ENCODE peak calls at places on chromosome 14, in five cellular contexts. O is dorsolateral prefrontal cortex, S is cardiac muscle cell, T is aorta, L is IMR-90. Q is an unnamed sample.

GRCh38 chr14:54317396-54317795 is 79.4 kb upstream of the CDKN3 start:
- DNase-seq in O (no peak), S (no peak), T (no peak), L (no peak), Q (no peak)

GRCh38 chr14:42665083-42665482 is 1058.4 kb downstream of the LRFN5 start:
- DNase-seq in O (no peak), S (no peak), T (no peak), L (no peak), Q (no peak)

GRCh38 chr14:96125536-96125935 is 79.1 kb upstream of the BDKRB2 start:
- DNase-seq in O (no peak), S (peak), T (no peak), L (no peak), Q (no peak)

GRCh38 chr14:37985826-37986470 is 221.8 kb upstream of the SSTR1 start:
- DNase-seq in O (no peak), S (peak), T (no peak), L (peak), Q (peak)

GRCh38 chr14:32593290-32593942 is 264.3 kb downstream of the AKAP6 start:
- DNase-seq in O (no peak), S (peak), T (no peak), L (peak), Q (no peak)

GRCh38 chr14:33617154-33617553 is 333.7 kb downstream of the EGLN3 start:
- DNase-seq in O (no peak), S (peak), T (no peak), L (peak), Q (no peak)

GRCh38 chr14:81192594-81192993 is 28.2 kb downstream of the GTF2A1 start:
- DNase-seq in O (no peak), S (no peak), T (no peak), L (no peak), Q (no peak)

GRCh38 chr14:94051115-94051514 is 25.0 kb downstream of the OTUB2 start:
- DNase-seq in O (peak), S (peak), T (no peak), L (peak), Q (no peak)

GRCh38 chr14:56555921-56556570 is 23.6 kb upstream of the TMEM260 start:
- DNase-seq in O (no peak), S (peak), T (no peak), L (peak), Q (no peak)

GRCh38 chr14:37903561-37904191 is 304.0 kb upstream of the SSTR1 start:
- DNase-seq in O (no peak), S (peak), T (no peak), L (peak), Q (peak)

GRCh38 chr14:20454359-20454644 is 310 bp downstream of the OSGEP start:
- DNase-seq in O (no peak), S (no peak), T (peak), L (peak), Q (no peak)

GRCh38 chr14:97785495-97785894 is 988.3 kb downstream of the VRK1 start:
- DNase-seq in O (no peak), S (no peak), T (no peak), L (no peak), Q (no peak)

GRCh38 chr14:49992901-49993335 is 100.0 kb downstream of the ARF6 start:
- DNase-seq in O (no peak), S (peak), T (no peak), L (peak), Q (no peak)

GRCh38 chr14:105077649-105077995 is 12.4 kb upstream of the GPR132 start:
- DNase-seq in O (no peak), S (no peak), T (no peak), L (no peak), Q (no peak)

GRCh38 chr14:105076296-105076804 is 11.1 kb upstream of the GPR132 start:
- DNase-seq in O (no peak), S (no peak), T (peak), L (no peak), Q (no peak)

GRCh38 chr14:105075364-105076295 is 10.4 kb upstream of the GPR132 start:
- DNase-seq in O (no peak), S (peak), T (peak), L (peak), Q (peak)

GRCh38 chr14:105078294-105078693 is 13.1 kb upstream of the GPR132 start:
- DNase-seq in O (no peak), S (no peak), T (no peak), L (no peak), Q (no peak)

GRCh38 chr14:105076805-105077648 is 11.8 kb upstream of the GPR132 start:
- DNase-seq in O (no peak), S (no peak), T (no peak), L (no peak), Q (no peak)
- H3K4me3 ChIP-seq in O (no peak), S (no peak), T (no peak), L (no peak), Q (no peak)

GRCh38 chr14:59217011-59217410 is 28.5 kb downstream of the DAAM1 start:
- DNase-seq in O (no peak), S (no peak), T (no peak), L (no peak), Q (no peak)
- H3K27ac ChIP-seq in O (no peak), S (no peak), T (peak), L (no peak), Q (no peak)

GRCh38 chr14:61953602-61954001 is 191.4 kb downstream of the SNAPC1 start:
- DNase-seq in O (no peak), S (no peak), T (no peak), L (peak), Q (no peak)

GRCh38 chr14:61959348-61959747 is 197.1 kb downstream of the SNAPC1 start:
- DNase-seq in O (no peak), S (no peak), T (no peak), L (no peak), Q (no peak)

DNA sequence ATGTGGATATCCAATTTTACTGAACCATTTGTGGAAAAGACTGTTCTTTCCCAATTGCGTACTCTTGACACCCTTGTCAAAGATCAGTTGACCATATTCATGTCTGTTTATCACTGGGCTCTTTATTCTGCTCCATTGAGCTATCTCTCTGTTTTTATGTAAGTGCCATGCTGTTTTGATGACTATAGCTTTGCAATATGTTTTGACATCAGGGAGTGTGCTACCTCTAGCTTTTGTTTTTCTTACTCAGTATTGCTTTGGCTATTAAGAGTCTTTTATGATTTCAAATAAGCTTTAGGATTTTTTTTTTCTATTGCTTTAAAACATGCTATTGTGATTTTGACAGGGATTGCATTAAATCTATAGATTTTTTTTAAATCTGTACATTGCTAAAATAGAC is 194.3 kb downstream of the SNAPC1 start:
- DNase-seq in O (no peak), S (no peak), T (no peak), L (no peak), Q (no peak)
- H3K4me3 ChIP-seq in O (no peak), S (no peak), T (no peak), L (no peak), Q (no peak)

GRCh38 chr14:77122555-77123125 is 19.0 kb downstream of the ZDHHC22 start:
- DNase-seq in O (no peak), S (no peak), T (no peak), L (no peak), Q (no peak)
- H3K27ac ChIP-seq in O (peak), S (no peak), T (no peak), L (no peak), Q (no peak)

DNA sequence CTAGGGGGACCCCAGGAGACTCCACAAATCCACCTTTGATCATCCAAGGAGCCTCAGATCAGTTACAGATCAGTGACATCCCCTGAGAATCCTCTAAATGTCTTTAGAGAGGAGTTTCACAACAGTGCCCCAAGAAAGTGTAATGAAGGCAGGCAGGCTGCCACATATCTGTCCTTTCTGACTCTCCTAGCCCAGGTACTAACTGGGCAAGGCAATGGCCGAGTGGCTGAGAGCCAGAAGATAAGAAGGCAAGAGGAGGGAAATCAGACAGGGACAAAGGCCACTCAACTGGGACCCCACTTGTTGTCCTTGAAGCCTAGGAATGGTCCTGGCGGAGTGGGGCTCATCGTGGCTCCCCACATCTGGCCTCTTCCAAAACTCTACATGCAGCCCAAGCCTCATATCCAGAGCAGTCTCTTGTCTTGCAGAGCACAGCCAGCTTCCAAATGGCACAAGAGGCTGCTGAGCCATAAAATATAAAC is 11.6 kb downstream of the ACTN1 start:
- DNase-seq in O (no peak), S (no peak), T (peak), L (no peak), Q (no peak)
- H3K4me3 ChIP-seq in O (no peak), S (no peak), T (no peak), L (no peak), Q (no peak)

DNA sequence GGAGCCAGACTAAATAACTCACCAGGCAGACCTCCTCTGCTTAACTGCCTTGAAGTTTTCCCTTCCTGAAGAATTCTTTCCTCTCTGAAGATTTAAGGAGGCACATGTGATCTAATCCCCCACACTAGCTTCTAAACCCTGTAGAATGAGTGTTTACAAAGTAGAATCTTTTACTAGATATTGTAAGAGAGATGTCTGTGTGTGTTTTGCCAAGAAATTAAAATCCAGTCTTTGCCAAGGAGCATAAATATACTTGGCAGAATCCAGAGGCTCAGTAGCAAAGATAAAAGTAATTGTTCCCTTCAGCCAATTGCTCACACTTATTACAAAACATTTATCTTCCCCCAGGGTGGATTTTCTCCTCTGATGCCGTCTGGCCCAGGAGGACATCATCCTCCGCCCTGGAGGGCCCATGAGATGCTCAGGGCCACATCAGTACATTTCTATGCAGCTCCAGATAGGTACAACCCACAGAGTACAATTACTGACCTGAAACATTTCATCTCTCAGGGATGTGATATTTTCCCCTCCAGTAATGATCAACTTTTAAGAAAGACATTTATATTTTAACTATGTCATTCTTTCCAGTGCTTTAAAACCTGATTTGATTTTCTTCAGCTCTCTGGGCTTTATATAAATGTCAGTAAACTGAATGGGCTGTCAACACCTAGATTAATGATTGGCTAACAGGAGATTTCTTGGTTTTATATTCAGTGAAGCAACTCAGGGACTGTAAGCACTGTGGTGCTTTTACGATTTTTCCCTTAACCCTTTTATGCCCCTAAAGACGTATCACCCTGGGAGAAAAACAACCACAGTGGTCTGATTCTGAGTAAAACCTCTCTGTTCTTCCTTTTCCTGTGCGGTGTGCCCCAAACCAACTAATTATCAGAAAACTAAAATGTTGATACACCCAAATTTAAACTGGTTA is 37.7 kb downstream of the PTGER2 start:
- DNase-seq in O (no peak), S (peak), T (no peak), L (peak), Q (no peak)
- H3K27ac ChIP-seq in O (no peak), S (peak), T (no peak), L (peak), Q (no peak)

GRCh38 chr14:101066826-101067508 is 163.4 kb upstream of the RTL1 start:
- DNase-seq in O (peak), S (no peak), T (peak), L (no peak), Q (no peak)

GRCh38 chr14:101070540-101071492 is 167.3 kb upstream of the RTL1 start:
- DNase-seq in O (peak), S (no peak), T (peak), L (no peak), Q (no peak)

GRCh38 chr14:101068958-101069549 is 165.5 kb upstream of the RTL1 start:
- DNase-seq in O (peak), S (no peak), T (peak), L (no peak), Q (peak)

GRCh38 chr14:101069666-101070362 is 166.3 kb upstream of the RTL1 start:
- DNase-seq in O (peak), S (no peak), T (peak), L (no peak), Q (no peak)

GRCh38 chr14:101068293-101068957 is 164.9 kb upstream of the RTL1 start:
- DNase-seq in O (peak), S (no peak), T (peak), L (no peak), Q (no peak)
- H3K4me3 ChIP-seq in O (no peak), S (no peak), T (no peak), L (no peak), Q (no peak)

DNA sequence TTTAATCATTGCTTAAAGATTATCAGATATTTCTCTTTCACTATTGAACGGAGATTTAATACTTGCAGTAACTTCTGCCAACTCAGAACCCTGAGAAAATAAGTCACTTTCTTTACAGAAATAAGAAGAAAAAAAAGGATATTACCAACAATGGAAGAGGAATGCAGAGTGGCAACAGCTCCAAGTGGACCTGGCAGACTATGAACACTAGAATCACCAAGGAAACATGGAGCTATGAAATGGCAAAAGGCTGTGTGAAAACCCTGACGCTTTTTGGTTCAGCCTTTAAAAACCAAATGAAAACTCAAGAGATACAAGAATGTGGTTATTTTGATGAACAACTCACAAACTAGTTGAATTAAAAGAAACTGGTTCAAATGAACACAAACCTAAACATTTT is 17.8 kb downstream of the DTD2 start:
- DNase-seq in O (no peak), S (no peak), T (no peak), L (no peak), Q (no peak)
- H3K27ac ChIP-seq in O (peak), S (no peak), T (no peak), L (no peak), Q (no peak)

DNA sequence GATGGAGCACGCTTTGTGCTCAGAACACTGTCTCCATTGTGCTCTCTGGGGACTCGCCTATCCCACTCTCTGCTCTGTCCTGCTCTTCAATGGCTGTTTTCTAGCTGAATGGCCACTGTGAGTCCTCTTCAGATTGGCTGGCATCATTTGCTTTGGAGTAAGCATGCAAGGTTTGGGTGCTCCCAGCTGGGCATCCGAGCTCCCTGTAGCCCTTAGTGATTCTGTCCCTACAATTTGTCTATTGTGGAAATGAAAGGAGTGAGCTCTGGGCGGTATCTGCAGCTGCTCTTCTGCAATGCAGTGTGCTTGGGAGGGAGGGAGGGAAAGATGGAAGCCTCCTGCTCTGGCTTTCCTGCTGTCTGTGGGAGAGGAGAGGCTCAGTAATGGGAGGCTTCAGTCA is 84.8 kb downstream of the SMOC1 start:
- DNase-seq in O (peak), S (no peak), T (no peak), L (no peak), Q (no peak)
- H3K4me3 ChIP-seq in O (no peak), S (no peak), T (no peak), L (no peak), Q (no peak)

DNA sequence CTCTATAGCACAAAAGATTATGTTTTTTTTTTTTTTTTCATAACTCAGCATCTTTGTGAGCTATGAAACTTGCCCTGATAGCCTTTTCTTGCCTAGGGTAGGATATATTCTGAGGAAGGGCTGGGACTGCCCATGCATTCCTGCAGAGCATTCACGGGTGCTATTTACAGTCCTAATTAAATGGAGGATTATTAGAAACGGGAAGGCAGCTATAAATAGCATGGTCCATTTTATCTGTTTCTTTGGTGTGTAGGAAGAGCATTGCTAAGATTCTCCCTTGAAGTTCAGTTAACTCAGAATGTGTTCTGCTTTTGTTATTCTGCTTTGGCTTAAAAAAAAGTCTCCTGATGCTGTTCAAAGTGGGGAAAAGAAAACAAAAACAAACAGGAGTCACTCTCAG is 630.9 kb downstream of the DIO2 start:
- DNase-seq in O (no peak), S (no peak), T (no peak), L (no peak), Q (no peak)
- H3K27ac ChIP-seq in O (no peak), S (peak), T (no peak), L (no peak), Q (no peak)